ENCODE peak calls at places on chromosomes 4 and X, in five cellular contexts. E is CD8-positive, alpha-beta memory T cell; A is SJSA1; V is ovary; Z is HCT116. S is an unnamed sample.

GRCh38 chr4:99833766-99834165 is 17.1 kb downstream of the DAPP1 start:
- DNase-seq in E (no peak), A (no peak), V (no peak), Z (no peak), S (no peak)

GRCh38 chrX:115582871-115583729 is 22.1 kb downstream of the PLS3 start:
- DNase-seq in E (no peak), A (no peak), V (no peak), Z (no peak), S (no peak)

GRCh38 chr4:40838742-40839141 is 89.0 kb downstream of the NSUN7 start:
- DNase-seq in E (no peak), A (no peak), V (no peak), Z (no peak), S (no peak)

GRCh38 chr4:186296481-186296880 is 30.5 kb downstream of the F11 start:
- DNase-seq in E (no peak), A (no peak), V (no peak), Z (no peak), S (no peak)

GRCh38 chrX:101287402-101287801 is 3.7 kb downstream of the TAF7L start:
- DNase-seq in E (peak; percentile 1), A (no peak), V (no peak), Z (peak; percentile 10), S (no peak)

GRCh38 chrX:97328853-97329252 is 445.1 kb downstream of the RPA4 start:
- DNase-seq in E (no peak), A (no peak), V (no peak), Z (no peak), S (no peak)

GRCh38 chr4:94244829-94245185 is 37.1 kb downstream of the SMARCAD1 start:
- DNase-seq in E (no peak), A (no peak), V (no peak), Z (no peak), S (no peak)

GRCh38 chrX:143615851-143616250 is 20.1 kb downstream of the SLITRK4 start:
- DNase-seq in E (no peak), A (no peak), V (no peak), Z (no peak), S (no peak)

GRCh38 chr4:67327245-67327860 is 217.9 kb downstream of the CENPC start:
- DNase-seq in E (peak; percentile 1), A (peak; percentile 49), V (no peak), Z (peak; percentile 32), S (no peak)

GRCh38 chr4:110091426-110091825 is 107.0 kb downstream of the ELOVL6 start:
- DNase-seq in E (no peak), A (no peak), V (no peak), Z (peak; percentile 64), S (no peak)

GRCh38 chrX:49947778-49948177 is 25.4 kb downstream of the CLCN5 start:
- DNase-seq in E (no peak), A (no peak), V (no peak), Z (no peak), S (no peak)

GRCh38 chr4:94116842-94117241 is 90.8 kb upstream of the SMARCAD1 start:
- DNase-seq in E (no peak), A (no peak), V (no peak), Z (no peak), S (no peak)

GRCh38 chrX:6821730-6822129 is 286.8 kb upstream of the VCX3A start:
- DNase-seq in E (no peak), A (no peak), V (no peak), Z (no peak), S (no peak)

GRCh38 chr4:120839974-120840751 is 82.4 kb downstream of the PRDM5 start:
- DNase-seq in E (no peak), A (no peak), V (peak; percentile 19), Z (no peak), S (peak; percentile 8)

GRCh38 chrX:40098264-40099045 is 697 bp upstream of the BCOR start:
- DNase-seq in E (peak; percentile 71), A (peak; percentile 59), V (peak; percentile 59), Z (no peak), S (peak; percentile 82)

GRCh38 chr4:120446051-120446567 is 379.5 kb upstream of the MAD2L1 start:
- DNase-seq in E (no peak), A (no peak), V (no peak), Z (no peak), S (no peak)

GRCh38 chr4:96052827-96053226 is 212.9 kb downstream of the PDHA2 start:
- DNase-seq in E (no peak), A (no peak), V (no peak), Z (no peak), S (no peak)

GRCh38 chrX:48684134-48684533 is 535 bp downstream of the WAS start:
- DNase-seq in E (no peak), A (no peak), V (no peak), Z (no peak), S (no peak)

GRCh38 chrX:38006283-38006682 is at the start of gene SYTL5:
- DNase-seq in E (no peak), A (no peak), V (no peak), Z (no peak), S (no peak)

GRCh38 chrX:154732421-154733071 is 18.3 kb downstream of the GAB3 start:
- DNase-seq in E (no peak), A (peak; percentile 57), V (no peak), Z (no peak), S (no peak)

GRCh38 chr4:138707746-138708145 is 307.8 kb upstream of the NOCT start:
- DNase-seq in E (no peak), A (no peak), V (no peak), Z (no peak), S (no peak)

GRCh38 chr4:155599596-155599995 is 67.1 kb upstream of the GUCY1A1 start:
- DNase-seq in E (no peak), A (no peak), V (no peak), Z (no peak), S (no peak)

GRCh38 chr4:105714932-105715331 is 6.3 kb downstream of the GSTCD start:
- DNase-seq in E (no peak), A (no peak), V (no peak), Z (no peak), S (no peak)

GRCh38 chrX:11412715-11413623 is 119.8 kb downstream of the AMELX start:
- DNase-seq in E (no peak), A (no peak), V (no peak), Z (no peak), S (peak; percentile 60)

GRCh38 chr4:137253949-137254348 is 278.3 kb downstream of the PCDH18 start:
- DNase-seq in E (no peak), A (no peak), V (no peak), Z (no peak), S (no peak)

GRCh38 chr4:22391548-22391947 is 124.3 kb downstream of the ADGRA3 start:
- DNase-seq in E (no peak), A (no peak), V (no peak), Z (no peak), S (no peak)

GRCh38 chr4:10832989-10833635 is 148.5 kb upstream of the CLNK start:
- DNase-seq in E (no peak), A (no peak), V (no peak), Z (no peak), S (no peak)

DNA sequence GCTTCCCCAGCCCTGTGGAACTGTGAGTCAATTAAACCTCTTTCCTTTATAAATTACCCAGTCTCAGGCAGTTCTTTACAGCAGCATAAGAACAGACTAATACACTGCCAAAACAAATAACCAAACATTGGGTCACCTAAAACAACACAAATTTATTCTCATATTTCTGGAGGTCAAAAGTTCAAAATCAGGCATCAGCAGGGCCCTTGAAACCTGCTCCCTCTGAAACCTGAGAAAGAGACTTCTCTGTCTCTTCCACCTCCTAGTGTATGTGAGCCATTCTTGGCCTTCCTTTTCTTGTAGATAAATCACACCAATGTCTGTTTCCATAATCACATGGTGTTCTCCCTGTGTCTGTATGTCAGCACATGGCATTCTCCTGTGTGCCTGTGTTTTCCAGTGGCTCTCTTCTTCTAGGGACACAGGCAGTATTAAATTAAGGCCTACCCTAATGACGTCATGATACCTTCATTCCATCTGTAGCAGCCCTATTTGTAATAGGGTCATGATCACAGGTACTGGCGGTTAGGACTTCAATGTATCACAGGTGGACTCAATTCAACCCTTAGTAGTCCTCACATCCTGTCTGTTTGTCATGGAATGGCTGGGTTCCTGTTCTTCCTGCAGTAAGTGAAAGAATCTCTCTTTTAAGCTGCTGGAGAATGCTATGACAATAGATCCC is 147.3 kb upstream of the CLNK start:
- DNase-seq in E (no peak), A (no peak), V (no peak), Z (no peak), S (no peak)
- H3K4me3 ChIP-seq in E (no peak overlapping the region), A (no peak overlapping the region), V (no peak overlapping the region), Z (no peak overlapping the region), S (no peak overlapping the region)

GRCh38 chr4:83581411-83582288 is 45.7 kb downstream of the GPAT3 start:
- DNase-seq in E (no peak), A (no peak), V (no peak), Z (no peak), S (no peak)
- H3K27ac ChIP-seq in E (no peak overlapping the region), A (no peak overlapping the region), V (no peak overlapping the region), Z (no peak overlapping the region), S (no peak overlapping the region)

DNA sequence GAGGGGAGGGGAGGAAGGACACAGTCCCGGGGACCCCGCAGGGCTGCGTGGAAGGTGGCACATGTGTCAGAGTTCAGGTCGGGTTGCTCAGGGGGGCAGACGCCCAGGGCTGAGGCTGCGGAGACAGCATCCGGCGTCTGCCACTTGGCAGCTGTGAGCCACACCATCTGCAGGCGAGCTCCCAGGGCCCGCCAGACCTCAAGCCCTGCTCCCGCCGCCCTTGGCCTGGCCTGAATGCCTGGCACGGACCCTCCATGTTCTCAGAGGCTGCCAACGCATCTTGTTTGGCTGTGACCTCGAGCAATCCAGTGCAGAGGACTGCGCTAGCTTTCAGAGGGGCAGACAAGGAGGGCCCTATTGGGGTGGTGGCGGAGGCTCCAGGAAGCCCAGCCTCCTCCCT is 5.1 kb downstream of the BGN start:
- DNase-seq in E (no peak), A (no peak), V (no peak), Z (no peak), S (peak; percentile 60)
- H3K4me3 ChIP-seq in E (no peak overlapping the region), A (no peak overlapping the region), V (no peak overlapping the region), Z (no peak overlapping the region), S (no peak overlapping the region)

GRCh38 chr4:86484241-86484640 is 109.9 kb upstream of the PTPN13 start:
- DNase-seq in E (no peak), A (no peak), V (no peak), Z (no peak), S (no peak)

GRCh38 chr4:86487738-86488137 is 106.4 kb upstream of the PTPN13 start:
- DNase-seq in E (no peak), A (no peak), V (no peak), Z (no peak), S (no peak)

GRCh38 chr4:86481429-86481828 is 112.7 kb upstream of the PTPN13 start:
- DNase-seq in E (no peak), A (no peak), V (no peak), Z (no peak), S (no peak)

GRCh38 chr4:86482296-86482695 is 111.8 kb upstream of the PTPN13 start:
- DNase-seq in E (no peak), A (no peak), V (no peak), Z (no peak), S (no peak)

DNA sequence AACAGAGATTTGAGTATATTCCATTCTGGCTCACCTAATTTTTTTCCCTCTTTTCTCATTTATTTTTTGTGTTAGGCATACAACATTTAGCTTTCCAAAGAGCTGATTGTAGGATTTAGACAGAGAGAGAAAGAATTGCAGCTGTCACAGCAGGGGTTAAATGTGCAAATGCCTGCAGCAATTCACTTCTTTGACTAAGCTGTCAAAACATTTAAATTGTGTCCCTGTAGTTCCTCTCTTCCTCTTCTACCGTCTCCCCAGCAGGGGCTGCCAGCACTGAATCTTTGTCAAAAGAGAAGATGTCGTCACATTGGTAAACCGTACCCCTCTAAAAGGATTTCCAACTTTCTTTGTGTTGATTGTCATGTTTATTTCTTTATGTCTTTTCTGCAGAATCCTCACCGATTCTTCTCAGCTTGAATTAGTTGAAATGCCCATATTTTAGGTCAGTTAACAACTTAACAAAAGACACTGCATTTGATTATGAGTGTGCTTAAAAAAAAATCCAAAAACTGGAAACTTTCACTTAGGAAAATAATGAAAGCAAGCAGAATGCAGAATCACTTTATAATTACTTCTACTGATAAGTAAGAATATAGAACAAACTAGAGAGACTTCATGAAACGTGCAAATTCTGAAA is 111.1 kb upstream of the PTPN13 start:
- DNase-seq in E (no peak), A (no peak), V (no peak), Z (no peak), S (no peak)
- H3K27ac ChIP-seq in E (no peak overlapping the region), A (no peak overlapping the region), V (no peak overlapping the region), Z (no peak overlapping the region), S (no peak overlapping the region)

S was measured in right cardiac atrium.